ENCODE peak calls at places on chromosomes 7 and 10, in eight cellular contexts. O is heart right ventricle; S is AG09309; C is RWPE2; U is CD8-positive, alpha-beta T cell; H is choroid plexus epithelial cell; J is Caco-2; K is fibroblast of villous mesenchyme. F is an unnamed sample.

GRCh38 chr10:47294057-47294456 is 5.9 kb upstream of the GDF10 start:
- DNase-seq in H (no peak), J (no peak), O (no peak), U (no peak), K (no peak), S (no peak), C (peak; percentile 16), F (no peak)

GRCh38 chr10:30538086-30538485 is 91.5 kb downstream of the LYZL2 start:
- DNase-seq in O (no peak), K (peak; percentile 58), J (no peak), U (no peak), H (peak; percentile 75), S (no peak), C (no peak), F (no peak)

GRCh38 chr10:44300666-44301649 is 83.9 kb downstream of the CXCL12 start:
- DNase-seq in O (peak; percentile 48), S (peak; percentile 98), U (no peak), H (peak; percentile 32), C (peak; percentile 84), K (peak; percentile 75), J (no peak), F (peak; percentile 88)

GRCh38 chr10:70596110-70596798 is 6.3 kb downstream of the PRF1 start:
- DNase-seq in J (peak; percentile 67), H (no peak), C (no peak), U (no peak), K (no peak), O (no peak), S (no peak), F (no peak)

GRCh38 chr10:131577178-131577555 is 265.6 kb upstream of the TCERG1L start:
- DNase-seq in S (no peak), U (no peak), O (no peak), K (no peak), H (no peak), C (no peak), J (no peak), F (no peak)

GRCh38 chr7:139382439-139382838 is 22.7 kb downstream of the LUC7L2 start:
- DNase-seq in J (no peak), O (no peak), H (no peak), U (no peak), S (no peak), K (no peak), C (no peak), F (no peak)

GRCh38 chr10:46228076-46229071 is 58.4 kb upstream of the ANTXRL start:
- DNase-seq in H (peak; percentile 87), J (peak; percentile 88), C (peak; percentile 56), S (peak; percentile 5), U (peak; percentile 64), O (peak; percentile 76), K (peak; percentile 70), F (peak; percentile 28)

GRCh38 chr10:113056468-113057021 is 106.5 kb downstream of the TCF7L2 start:
- DNase-seq in C (no peak), U (no peak), J (no peak), H (peak; percentile 64), K (peak; percentile 92), O (no peak), S (peak; percentile 77), F (peak; percentile 41)

GRCh38 chr7:23530355-23530754 is 1.4 kb downstream of the TRA2A start:
- DNase-seq in U (peak; percentile 50), O (no peak), C (no peak), S (no peak), H (peak; percentile 57), K (peak; percentile 44), J (peak; percentile 49), F (peak; percentile 23)

GRCh38 chr7:39810204-39810642 is 139.8 kb upstream of the CDK13 start:
- DNase-seq in K (no peak), H (no peak), U (no peak), C (no peak), S (no peak), O (no peak), J (peak; percentile 36), F (no peak)

GRCh38 chr10:117249493-117250093 is 8.7 kb downstream of the SLC18A2 start:
- DNase-seq in C (no peak), K (no peak), J (no peak), H (no peak), U (no peak), O (no peak), S (no peak), F (no peak)

GRCh38 chr10:25747038-25747437 is 187.0 kb upstream of the MYO3A start:
- DNase-seq in C (no peak), U (no peak), K (no peak), O (no peak), H (no peak), J (no peak), S (no peak), F (no peak)

GRCh38 chr7:51027256-51028127 is 244.8 kb upstream of the GRB10 start:
- DNase-seq in S (no peak), K (no peak), O (no peak), U (no peak), J (no peak), H (peak; percentile 27), C (no peak), F (no peak)

GRCh38 chr7:132554446-132554845 is 21.8 kb downstream of the PLXNA4 start:
- DNase-seq in J (no peak), H (no peak), C (no peak), O (no peak), K (no peak), S (no peak), U (no peak), F (no peak)

GRCh38 chr7:120259382-120259781 is 13.6 kb upstream of the KCND2 start:
- DNase-seq in H (peak; percentile 28), O (no peak), K (no peak), C (no peak), S (no peak), U (no peak), J (no peak), F (peak; percentile 18)

GRCh38 chr7:79141252-79141651 is 312.2 kb downstream of the MAGI2 start:
- DNase-seq in J (no peak), C (no peak), U (no peak), O (no peak), H (no peak), K (no peak), S (no peak), F (no peak)

GRCh38 chr10:17214991-17215781 is 12.9 kb upstream of the VIM start:
- DNase-seq in H (peak; percentile 95), C (no peak), S (peak; percentile 97), K (peak; percentile 77), O (no peak), J (no peak), U (no peak), F (peak; percentile 98)

GRCh38 chr10:62650411-62650810 is 154.1 kb upstream of the ADO start:
- DNase-seq in U (no peak), S (no peak), K (no peak), O (no peak), H (no peak), J (no peak), C (no peak), F (no peak)

GRCh38 chr7:95883208-95883607 is 110.9 kb downstream of the DYNC1I1 start:
- DNase-seq in J (no peak), U (no peak), H (no peak), K (no peak), O (no peak), C (no peak), S (no peak), F (no peak)

GRCh38 chr10:63631971-63632370 is 110.8 kb downstream of the REEP3 start:
- DNase-seq in C (no peak), J (no peak), O (no peak), H (no peak), K (no peak), U (no peak), S (no peak), F (no peak)

GRCh38 chr7:141944811-141945210 is 2.0 kb downstream of the CLEC5A start:
- DNase-seq in H (no peak), S (no peak), O (no peak), K (no peak), C (no peak), U (no peak), J (no peak), F (no peak)

GRCh38 chr7:34341331-34341730 is 316.7 kb upstream of the NPSR1 start:
- DNase-seq in O (no peak), K (no peak), J (no peak), U (no peak), C (no peak), S (no peak), H (no peak), F (no peak)

GRCh38 chr7:32299133-32299702 is 191.0 kb downstream of the LSM5 start:
- DNase-seq in S (no peak), K (no peak), O (peak; percentile 79), H (no peak), U (no peak), C (no peak), J (no peak), F (no peak)
- H3K4me3 ChIP-seq in S (peak overlapping the region; percentile 12), K (no peak overlapping the region), O (peak overlapping the region; percentile 62), H (peak overlapping the region; percentile 18), U (no peak overlapping the region), C (peak overlapping the region; percentile 13), J (no peak overlapping the region), F (peak overlapping the region; percentile 42)

DNA sequence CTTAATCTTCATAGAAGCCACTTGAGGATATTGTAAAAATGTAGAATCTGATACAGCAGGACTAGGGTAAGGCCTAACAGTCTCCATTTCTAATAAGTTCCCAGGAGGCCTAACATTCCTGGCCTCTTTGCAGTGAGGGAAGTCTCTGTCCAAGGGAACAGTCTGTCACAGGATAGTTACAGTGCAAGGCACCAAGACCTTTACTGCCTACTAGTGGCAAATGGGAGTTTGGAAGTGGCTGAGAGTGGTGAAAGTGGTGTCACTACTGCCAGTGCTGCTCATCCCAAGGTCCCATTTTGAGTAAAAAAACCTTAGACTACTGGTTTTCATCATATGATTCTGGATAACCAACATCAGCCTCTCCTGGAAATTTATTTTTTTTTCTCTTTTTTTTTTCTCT is 619.5 kb upstream of the SEMA3D start:
- DNase-seq in S (no peak), U (no peak), J (peak; percentile 6), O (no peak), K (no peak), H (no peak), C (no peak), F (no peak)
- TF ChIP-seq CTCF in S (peak; percentile 5), U (no peak), J (no peak), O (no peak), K (no peak), H (no peak), C (no peak), F (no peak)

GRCh38 chr7:26476271-26476670 is 184.6 kb downstream of the SNX10 start:
- DNase-seq in K (no peak), H (no peak), O (no peak), C (no peak), J (no peak), U (no peak), S (no peak), F (no peak)
- H3K4me3 ChIP-seq in K (no peak overlapping the region), H (no peak overlapping the region), O (no peak overlapping the region), C (no peak overlapping the region), J (no peak overlapping the region), U (no peak overlapping the region), S (no peak overlapping the region), F (no peak overlapping the region)

DNA sequence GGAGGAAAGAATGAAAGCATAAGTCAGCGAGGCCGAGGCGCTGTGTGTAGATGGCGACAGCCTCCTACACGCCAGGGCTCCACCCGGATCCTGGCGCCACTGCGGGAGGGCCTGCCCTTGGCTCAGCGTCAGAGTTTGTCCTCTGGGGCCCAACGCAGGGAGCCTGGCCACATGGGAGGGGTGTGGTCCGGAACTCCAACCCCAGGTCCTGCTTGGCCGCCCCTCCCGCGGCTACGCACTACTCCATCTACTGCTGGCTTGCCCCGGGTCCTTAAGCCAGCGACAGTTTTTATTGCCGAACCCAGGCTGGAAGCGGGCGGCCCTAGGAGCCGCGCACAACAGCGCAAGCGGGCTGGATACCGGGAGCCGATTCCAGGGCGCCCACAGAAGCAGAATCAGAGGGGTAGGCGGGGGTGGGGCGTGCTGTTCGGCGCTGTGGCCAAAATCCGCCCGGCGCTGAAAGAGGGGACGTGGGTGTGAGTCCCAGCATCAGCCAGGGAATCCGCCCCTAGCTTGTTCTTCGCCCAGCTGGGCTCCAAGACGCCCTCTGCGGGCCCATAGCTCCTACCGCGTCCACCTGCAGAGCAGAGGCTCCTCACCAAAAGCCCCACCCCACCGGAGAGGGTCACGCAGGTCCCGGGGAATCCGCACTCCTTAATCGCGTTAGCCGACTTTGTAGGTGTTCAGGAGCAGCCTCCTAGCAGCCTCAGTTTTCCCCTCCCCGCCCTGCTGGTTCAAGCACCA is 4.5 kb downstream of the KAZALD1 start:
- DNase-seq in H (peak; percentile 52), O (peak; percentile 88), C (no peak), K (peak; percentile 72), U (peak; percentile 63), S (no peak), J (peak; percentile 94), F (no peak)
- TF ChIP-seq CTCF in H (peak; percentile 62), O (peak; percentile 60), C (peak; percentile 54), K (peak; percentile 57), U (peak; percentile 23), S (peak; percentile 68), J (peak; percentile 60), F (peak; percentile 49)

F was measured in astrocyte of the cerebellum.